ENCODE peak calls at places on chromosomes 4 and X, in eight cellular contexts. Y, H, R, J, L, W, F and P are unnamed samples.

GRCh38 chr4:37442062-37442323 is 197.4 kb downstream of the NWD2 start:
- DNase-seq in Y (no peak), H (no peak), R (no peak), J (no peak), L (no peak), W (no peak), F (no peak), P (no peak)

GRCh38 chr4:40842725-40843401 is 93.1 kb downstream of the NSUN7 start:
- DNase-seq in Y (no peak), H (no peak), R (peak; percentile 85), J (no peak), L (no peak), W (no peak), F (no peak), P (no peak)

GRCh38 chr4:139841464-139842195 is 176.0 kb downstream of the MGST2 start:
- DNase-seq in Y (no peak), H (no peak), R (no peak), J (no peak), L (no peak), W (no peak), F (peak; percentile 87), P (no peak)

GRCh38 chrX:152601848-152602616 is 35.7 kb upstream of the GABRQ start:
- DNase-seq in Y (peak; percentile 2), H (no peak), R (no peak), J (no peak), L (peak; percentile 7), W (no peak), F (no peak), P (no peak)

GRCh38 chrX:136529795-136530194 is 2.2 kb upstream of the VGLL1 start:
- DNase-seq in Y (no peak), H (no peak), R (peak; percentile 0), J (no peak), L (no peak), W (no peak), F (no peak), P (no peak)

GRCh38 chr4:18128241-18128640 is 106.7 kb upstream of the LCORL start:
- DNase-seq in Y (no peak), H (no peak), R (no peak), J (no peak), L (no peak), W (no peak), F (no peak), P (no peak)

GRCh38 chrX:11591712-11592351 is 73.9 kb downstream of the ARHGAP6 start:
- DNase-seq in Y (no peak), H (no peak), R (no peak), J (no peak), L (no peak), W (no peak), F (no peak), P (no peak)

GRCh38 chr4:41070516-41071281 is 143.6 kb downstream of the APBB2 start:
- DNase-seq in Y (no peak), H (no peak), R (peak; percentile 63), J (no peak), L (no peak), W (no peak), F (peak; percentile 4), P (no peak)

GRCh38 chr4:156677136-156677535 is 294.5 kb downstream of the PDGFC start:
- DNase-seq in Y (peak; percentile 30), H (no peak), R (peak; percentile 30), J (no peak), L (peak; percentile 18), W (no peak), F (peak; percentile 17), P (no peak)

GRCh38 chr4:122874194-122874593 is 47.6 kb downstream of the FGF2 start:
- DNase-seq in Y (no peak), H (no peak), R (peak; percentile 90), J (no peak), L (no peak), W (no peak), F (no peak), P (no peak)